ENCODE peak calls at places on chromosomes 4 and X, in six cellular contexts. Z is HT1080, X is MV-4-11, T is tibial artery, H is adipocyte, D is GM13976. S is an unnamed sample.

GRCh38 chrX:95382799-95383198 is 1301.8 kb upstream of the DIAPH2 start:
- DNase-seq in Z (peak), X (no peak), T (no peak), H (no peak), D (no peak), S (no peak)

GRCh38 chr4:128542047-128542446 is 254.4 kb upstream of the PGRMC2 start:
- DNase-seq in Z (no peak), X (no peak), T (no peak), H (no peak), D (no peak), S (no peak)

GRCh38 chrX:100410083-100410590 is at the start of gene PCDH19:
- DNase-seq in Z (no peak), X (no peak), T (no peak), H (peak), D (peak), S (peak)

GRCh38 chr4:89434364-89434988 is 126.9 kb upstream of the GPRIN3 start:
- DNase-seq in Z (peak), X (peak), T (no peak), H (peak), D (peak), S (no peak)

GRCh38 chr4:123401466-123402175 is 5.0 kb downstream of the SPRY1 start:
- DNase-seq in Z (no peak), X (no peak), T (no peak), H (no peak), D (no peak), S (no peak)

GRCh38 chrX:118594697-118595420 is 99.2 kb downstream of the DOCK11 start:
- DNase-seq in Z (no peak), X (peak), T (no peak), H (peak), D (no peak), S (no peak)

GRCh38 chrX:110204986-110205385 is 112.9 kb downstream of the AMMECR1 start:
- DNase-seq in Z (peak), X (peak), T (no peak), H (peak), D (no peak), S (no peak)

GRCh38 chrX:73916931-73917657 is 354.1 kb downstream of the CHIC1 start:
- DNase-seq in Z (peak), X (no peak), T (no peak), H (peak), D (no peak), S (no peak)

GRCh38 chr4:1565598-1566295 is 118.4 kb downstream of the FAM53A start:
- DNase-seq in Z (no peak), X (no peak), T (no peak), H (no peak), D (no peak), S (no peak)

GRCh38 chrX:130497531-130497930 is 95.7 kb downstream of the RBMX2 start:
- DNase-seq in Z (no peak), X (no peak), T (no peak), H (no peak), D (no peak), S (no peak)

GRCh38 chrX:9370888-9371287 is 94.0 kb upstream of the TBL1X start:
- DNase-seq in Z (no peak), X (peak), T (peak), H (no peak), D (no peak), S (no peak)

GRCh38 chr4:121484633-121485032 is 103.8 kb upstream of the QRFPR start:
- DNase-seq in Z (peak), X (peak), T (no peak), H (peak), D (peak), S (no peak)

GRCh38 chrX:70132244-70132643 is 1.0 kb upstream of the IGBP1 start:
- DNase-seq in Z (peak), X (peak), T (no peak), H (no peak), D (no peak), S (no peak)

GRCh38 chr4:119300072-119300387 is 21.9 kb downstream of the FABP2 start:
- DNase-seq in Z (no peak), X (no peak), T (peak), H (peak), D (no peak), S (peak)

GRCh38 chr4:87354168-87355102 is 31.8 kb upstream of the HSD17B13 start:
- DNase-seq in Z (peak), X (peak), T (no peak), H (peak), D (no peak), S (no peak)

GRCh38 chr4:48939785-48940184 is 33.2 kb upstream of the OCIAD2 start:
- DNase-seq in Z (peak), X (no peak), T (no peak), H (peak), D (no peak), S (no peak)

GRCh38 chr4:79588679-79589078 is 180.7 kb upstream of the GK2 start:
- DNase-seq in Z (no peak), X (no peak), T (no peak), H (no peak), D (no peak), S (no peak)

GRCh38 chr4:129282293-129282692 is 186.3 kb downstream of the C4orf33 start:
- DNase-seq in Z (no peak), X (no peak), T (no peak), H (no peak), D (no peak), S (no peak)

GRCh38 chr4:82005153-82005552 is 368.6 kb downstream of the HNRNPD start:
- DNase-seq in Z (no peak), X (no peak), T (no peak), H (no peak), D (no peak), S (no peak)

GRCh38 chrX:154488336-154489075 is 1.9 kb downstream of the SLC10A3 start:
- DNase-seq in Z (no peak), X (no peak), T (no peak), H (no peak), D (no peak), S (no peak)

GRCh38 chr4:27278615-27279014 is 418.0 kb downstream of the STIM2 start:
- DNase-seq in Z (peak), X (peak), T (no peak), H (peak), D (no peak), S (no peak)

GRCh38 chrX:107731831-107732502 is 43.6 kb downstream of the TSC22D3 start:
- DNase-seq in Z (peak), X (peak), T (peak), H (peak), D (no peak), S (peak)

GRCh38 chr4:76689079-76689817 is 208.7 kb downstream of the SOWAHB start:
- DNase-seq in Z (peak), X (no peak), T (peak), H (peak), D (peak), S (no peak)

GRCh38 chr4:125388653-125389052 is 73.9 kb downstream of the FAT4 start:
- DNase-seq in Z (no peak), X (no peak), T (no peak), H (peak), D (no peak), S (no peak)

GRCh38 chrX:76555816-76556215 is 128.3 kb downstream of the MAGEE1 start:
- DNase-seq in Z (peak), X (peak), T (no peak), H (peak), D (peak), S (no peak)

GRCh38 chr4:163790231-163790630 is 295.7 kb downstream of the TMA16 start:
- DNase-seq in Z (no peak), X (no peak), T (no peak), H (no peak), D (no peak), S (no peak)

GRCh38 chr4:156188596-156188995 is 234.9 kb upstream of the CTSO start:
- DNase-seq in Z (no peak), X (peak), T (no peak), H (peak), D (no peak), S (no peak)

GRCh38 chr4:67746797-67747495 is 7.2 kb downstream of the GNRHR start:
- DNase-seq in Z (peak), X (peak), T (no peak), H (peak), D (peak), S (no peak)

GRCh38 chr4:101835121-101835904 is 44.8 kb downstream of the BANK1 start:
- DNase-seq in Z (peak), X (peak), T (no peak), H (peak), D (no peak), S (peak)